ENCODE peak calls at places on chromosomes 4 and X, in five cellular contexts. I is endothelial cell of umbilical vein, L is OCI-LY7, E is astrocyte, G is keratinocyte. V is an unnamed sample.

GRCh38 chr4:149719806-149720205 is 95.8 kb downstream of the IQCM start:
- DNase-seq in I (no peak), L (no peak), E (no peak), G (no peak), V (no peak)

GRCh38 chr4:157775971-157776370 is 396.9 kb downstream of the GASK1B start:
- DNase-seq in I (no peak), L (no peak), E (no peak), G (no peak), V (no peak)

GRCh38 chr4:182492456-182492855 is 249.3 kb downstream of the TENM3 start:
- DNase-seq in I (peak), L (no peak), E (peak), G (no peak), V (peak)

GRCh38 chrX:81202413-81202794 is 502 bp downstream of the SH3BGRL start:
- DNase-seq in I (peak), L (no peak), E (peak), G (no peak), V (peak)

GRCh38 chrX:67614414-67614813 is 70.6 kb downstream of the AR start:
- DNase-seq in I (no peak), L (no peak), E (peak), G (no peak), V (peak)

GRCh38 chrX:18440835-18441234 is 15.4 kb downstream of the CDKL5 start:
- DNase-seq in I (no peak), L (no peak), E (no peak), G (no peak), V (no peak)

GRCh38 chrX:23317799-23318724 is 16.6 kb upstream of the PTCHD1 start:
- DNase-seq in I (peak), L (peak), E (no peak), G (no peak), V (peak)

GRCh38 chr4:78057600-78058560 is 757 bp downstream of the FRAS1 start:
- DNase-seq in I (peak), L (peak), E (peak), G (no peak), V (peak)

GRCh38 chr4:186839122-186840037 is 115.7 kb upstream of the FAT1 start:
- DNase-seq in I (peak), L (no peak), E (peak), G (no peak), V (peak)

GRCh38 chrX:42073468-42073867 is 150.1 kb upstream of the CASK start:
- DNase-seq in I (no peak), L (no peak), E (no peak), G (no peak), V (no peak)

GRCh38 chr4:97589481-97590196 is 553.6 kb downstream of the STPG2 start:
- DNase-seq in I (no peak), L (no peak), E (no peak), G (peak), V (no peak)

GRCh38 chr4:10384974-10385373 is 72.3 kb downstream of the ZNF518B start:
- DNase-seq in I (no peak), L (no peak), E (no peak), G (no peak), V (no peak)

GRCh38 chrX:17590892-17591740 is 146.2 kb upstream of the SCML1 start:
- DNase-seq in I (peak), L (peak), E (peak), G (no peak), V (peak)

GRCh38 chr4:159639924-159640323 is 537.0 kb downstream of the RAPGEF2 start:
- DNase-seq in I (no peak), L (no peak), E (peak), G (no peak), V (no peak)

GRCh38 chrX:39320165-39320564 is 518.9 kb downstream of the MID1IP1 start:
- DNase-seq in I (no peak), L (no peak), E (no peak), G (no peak), V (no peak)

GRCh38 chr4:183797445-183798248 is 107.5 kb upstream of the STOX2 start:
- DNase-seq in I (peak), L (no peak), E (peak), G (no peak), V (peak)

GRCh38 chrX:20029728-20030127 is 38.9 kb upstream of the BCLAF3 start:
- DNase-seq in I (no peak), L (no peak), E (no peak), G (no peak), V (no peak)

GRCh38 chrX:131792789-131793462 is 230.2 kb upstream of the STK26 start:
- DNase-seq in I (no peak), L (peak), E (peak), G (peak), V (peak)

GRCh38 chrX:71366674-71367256 is 608 bp downstream of the TAF1 start:
- DNase-seq in I (peak), L (peak), E (no peak), G (no peak), V (peak)

GRCh38 chrX:111444881-111445280 is 32.9 kb upstream of the DCX start:
- DNase-seq in I (no peak), L (no peak), E (no peak), G (no peak), V (no peak)

GRCh38 chr4:39259571-39260330 is 77.4 kb downstream of the WDR19 start:
- DNase-seq in I (peak), L (no peak), E (peak), G (no peak), V (peak)

DNA sequence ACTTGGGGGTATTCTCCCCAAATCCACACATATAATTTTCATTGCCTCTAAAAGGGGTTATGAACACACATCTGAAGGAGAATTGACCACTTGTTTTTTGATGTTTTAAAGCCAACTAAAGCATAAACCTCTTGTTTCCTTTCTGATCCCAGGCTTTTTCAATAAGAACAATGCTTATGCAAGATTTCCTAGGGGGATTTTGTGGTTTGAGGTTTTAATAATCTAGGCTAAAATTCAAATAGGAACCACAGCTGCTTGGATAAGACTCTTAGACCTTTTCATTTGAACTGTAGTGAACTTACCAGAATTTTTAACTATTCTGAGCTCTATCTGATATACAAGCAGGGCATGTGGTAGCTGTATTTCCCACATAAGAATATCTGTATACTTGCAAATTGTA is 651.1 kb downstream of the ANKRD50 start:
- DNase-seq in I (peak), L (no peak), E (peak), G (no peak), V (peak)
- H3K27ac ChIP-seq in I (no peak), L (no peak), E (no peak), G (no peak), V (no peak)

GRCh38 chr4:74374561-74375327 is 9.8 kb downstream of the EREG start:
- DNase-seq in I (peak), L (no peak), E (peak), G (peak), V (peak)

GRCh38 chr4:74377714-74378113 is 12.8 kb downstream of the EREG start:
- DNase-seq in I (no peak), L (no peak), E (no peak), G (no peak), V (no peak)

GRCh38 chr4:74375824-74376426 is 11.0 kb downstream of the EREG start:
- DNase-seq in I (no peak), L (no peak), E (no peak), G (no peak), V (no peak)

GRCh38 chr4:74378573-74378972 is 13.6 kb downstream of the EREG start:
- DNase-seq in I (no peak), L (no peak), E (peak), G (no peak), V (peak)

GRCh38 chr4:74376888-74377483 is 12.0 kb downstream of the EREG start:
- DNase-seq in I (peak), L (peak), E (peak), G (no peak), V (peak)
- H3K4me3 ChIP-seq in I (no peak), L (no peak), E (no peak), G (no peak), V (no peak)

GRCh38 chr4:153479118-153479517 is 13.0 kb downstream of the TMEM131L start:
- DNase-seq in I (no peak), L (no peak), E (no peak), G (no peak), V (no peak)
- H3K4me2 ChIP-seq in I (no peak), L (peak), E (no peak), G (no peak), V (no peak)

DNA sequence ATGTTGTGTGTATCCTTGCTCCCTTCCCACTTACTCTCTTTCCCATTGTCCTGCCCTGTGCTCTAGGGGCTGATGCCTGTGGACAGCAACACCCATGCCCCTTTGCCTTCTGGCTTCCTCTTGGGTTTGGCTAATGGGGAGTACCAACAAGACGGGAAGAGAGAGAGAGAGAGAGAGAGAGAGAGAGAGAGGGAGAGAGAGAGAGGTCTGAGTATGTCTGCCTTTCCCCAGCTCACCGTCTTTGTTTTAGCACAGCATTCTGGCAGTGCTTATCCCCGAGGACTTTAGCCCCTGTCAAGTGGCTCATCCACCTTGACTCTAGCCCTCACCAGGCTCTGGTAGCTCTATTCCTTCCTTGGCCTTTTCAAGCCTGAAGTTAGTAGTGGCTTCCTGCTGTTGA is 128.0 kb downstream of the SLC4A4 start:
- DNase-seq in I (no peak), L (no peak), E (no peak), G (no peak), V (no peak)
- H3K27ac ChIP-seq in I (no peak), L (no peak), E (no peak), G (no peak), V (no peak)

GRCh38 chr4:185122681-185123345 is 20.3 kb upstream of the SLC25A4 start:
- DNase-seq in I (no peak), L (no peak), E (peak), G (no peak), V (no peak)

GRCh38 chr4:185123479-185123878 is 19.6 kb upstream of the SLC25A4 start:
- DNase-seq in I (no peak), L (no peak), E (no peak), G (no peak), V (no peak)

GRCh38 chr4:185117300-185117934 is 25.6 kb upstream of the SLC25A4 start:
- DNase-seq in I (no peak), L (no peak), E (no peak), G (no peak), V (no peak)

GRCh38 chr4:185120631-185120946 is 22.5 kb upstream of the SLC25A4 start:
- DNase-seq in I (no peak), L (no peak), E (no peak), G (no peak), V (no peak)

DNA sequence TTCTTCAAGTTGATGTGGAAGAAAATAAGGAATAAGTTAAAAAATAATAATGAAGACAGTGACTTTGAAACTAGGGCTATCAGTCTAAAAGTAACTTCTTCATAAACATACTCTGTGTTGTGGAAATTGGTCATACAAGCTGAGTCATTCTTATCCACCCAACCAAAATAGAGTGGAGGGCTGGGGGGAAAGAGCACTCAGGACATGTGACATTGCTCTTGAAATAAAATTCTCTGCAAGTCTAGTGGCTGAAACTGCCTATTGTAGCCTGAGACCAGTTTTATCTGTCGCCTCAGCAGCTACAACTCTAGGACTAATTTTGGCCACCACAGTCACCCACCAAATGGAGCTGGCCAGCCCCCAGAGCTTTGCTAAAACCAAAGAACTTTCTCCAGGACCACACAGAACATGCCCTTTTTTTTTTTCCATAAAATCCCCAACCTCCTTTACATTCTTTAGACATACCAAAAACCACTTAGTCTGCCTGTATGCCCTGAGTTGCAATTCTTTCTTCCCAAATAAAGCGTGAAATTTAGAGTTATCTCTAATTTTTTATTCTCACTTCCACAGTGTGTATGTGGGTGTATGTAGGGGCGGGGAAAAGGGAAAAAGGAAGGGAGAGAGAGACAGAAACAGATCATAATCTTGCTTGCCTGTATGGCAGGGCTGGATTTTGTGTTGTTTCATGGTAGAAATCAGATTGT is 23.0 kb upstream of the SLC25A4 start:
- DNase-seq in I (no peak), L (no peak), E (peak), G (no peak), V (no peak)
- H3K4me3 ChIP-seq in I (no peak), L (no peak), E (no peak), G (no peak), V (no peak)

GRCh38 chrX:153539171-153539978 is 21.9 kb downstream of the ATP2B3 start:
- DNase-seq in I (peak), L (peak), E (no peak), G (peak), V (peak)

GRCh38 chrX:153537080-153537479 is 19.6 kb downstream of the ATP2B3 start:
- DNase-seq in I (no peak), L (no peak), E (no peak), G (no peak), V (no peak)

GRCh38 chrX:153537526-153538295 is 20.3 kb downstream of the ATP2B3 start:
- DNase-seq in I (no peak), L (no peak), E (no peak), G (no peak), V (no peak)

GRCh38 chrX:153538424-153538823 is 21.0 kb downstream of the ATP2B3 start:
- DNase-seq in I (no peak), L (no peak), E (no peak), G (no peak), V (no peak)

DNA sequence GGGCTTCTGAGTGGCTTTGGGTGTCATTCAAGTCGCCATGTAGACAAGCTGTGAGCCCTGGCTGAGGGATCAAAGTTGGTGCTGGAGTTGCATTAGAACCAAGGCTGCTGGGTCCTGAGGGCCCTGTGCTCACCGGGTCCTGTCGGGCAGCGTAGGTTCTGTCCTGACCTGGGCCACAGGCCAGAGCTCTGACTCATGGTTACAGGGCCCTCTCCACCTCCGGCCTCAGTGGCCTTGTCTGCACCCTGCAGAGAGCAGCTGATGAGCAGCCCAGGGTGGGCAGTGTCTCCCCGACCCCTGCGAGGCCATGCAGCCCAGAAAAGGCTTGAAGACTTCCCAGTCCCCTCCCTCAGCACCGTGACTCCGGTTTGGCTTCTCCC is 22.5 kb downstream of the ATP2B3 start:
- DNase-seq in I (no peak), L (no peak), E (no peak), G (no peak), V (no peak)
- H3K4me2 ChIP-seq in I (no peak), L (no peak), E (no peak), G (no peak), V (no peak)

DNA sequence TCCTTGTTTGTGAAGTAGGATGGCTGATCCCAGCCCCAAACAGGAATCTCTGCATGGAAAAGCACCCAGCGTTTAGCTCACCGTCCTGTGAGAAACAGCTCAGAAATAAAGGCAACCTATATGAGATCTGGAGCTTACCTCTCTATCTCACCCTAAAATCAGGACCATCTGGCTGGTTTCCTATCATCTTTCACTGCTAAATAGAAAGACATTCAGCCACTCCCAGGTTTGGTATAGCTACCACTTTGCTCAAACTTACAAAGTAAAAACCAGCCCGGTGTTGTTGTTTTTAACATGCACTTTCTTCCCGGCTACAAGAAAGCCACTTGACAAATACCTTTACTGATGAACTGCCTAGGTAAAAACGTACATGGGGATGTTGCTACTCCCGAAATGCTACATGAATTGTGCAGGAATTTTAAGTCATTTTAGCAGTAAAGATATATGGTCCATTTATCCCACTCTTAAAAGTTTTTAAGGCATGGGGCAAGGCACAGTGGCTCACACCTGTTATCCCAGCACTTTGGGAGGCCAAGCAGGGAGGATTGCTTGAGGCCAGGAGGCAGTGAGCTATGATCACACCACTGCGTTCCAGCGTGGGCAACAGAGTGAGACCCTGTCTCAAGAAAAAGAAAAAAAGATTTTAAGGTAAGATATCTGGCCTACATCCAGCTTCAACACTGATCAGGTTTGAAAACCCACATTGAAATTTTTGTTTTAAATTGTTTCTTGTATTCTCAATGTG is 1.0 kb upstream of the SEC24D start:
- DNase-seq in I (no peak), L (peak), E (no peak), G (no peak), V (no peak)
- H3K27ac ChIP-seq in I (peak), L (peak), E (peak), G (peak), V (peak)

V was measured in GM23248.